ENCODE peak calls at places on chromosomes 2 and 18, in six cellular contexts. A is activated CD4-positive, CD25-positive, alpha-beta regulatory T cell treated with anti-CD3 and anti-CD28 coated beads, Interleukin-2, amount 50 U/mL, for 72 hours; I is lower lobe of right lung; G is neuronal stem cell; R is NCI-H526; Z is SW480. K is an unnamed sample.

GRCh38 chr2:219571311-219572236 is at the start of gene OBSL1:
- DNase-seq in I (peak), R (peak), Z (peak), G (peak), A (no peak), K (peak)

GRCh38 chr18:45780568-45780967 is 44.9 kb upstream of the SIGLEC15 start:
- DNase-seq in I (no peak), G (no peak), A (no peak), R (no peak), Z (no peak), K (no peak)

GRCh38 chr2:107001964-107002696 is 116.2 kb upstream of the ST6GAL2 start:
- DNase-seq in A (no peak), I (no peak), G (no peak), R (no peak), Z (peak), K (no peak)

GRCh38 chr18:58042826-58043362 is 1.1 kb upstream of the NEDD4L start:
- DNase-seq in I (no peak), Z (no peak), A (no peak), R (no peak), G (no peak), K (no peak)

GRCh38 chr18:395481-396250 is 104.8 kb downstream of the COLEC12 start:
- DNase-seq in I (no peak), G (no peak), Z (no peak), A (no peak), R (no peak), K (peak)

GRCh38 chr2:98088261-98088660 is 1.3 kb downstream of the VWA3B start:
- DNase-seq in R (no peak), A (no peak), Z (no peak), G (no peak), I (peak), K (no peak)

GRCh38 chr2:45777996-45778719 is 126.7 kb downstream of the PRKCE start:
- DNase-seq in A (no peak), Z (no peak), R (no peak), G (no peak), I (no peak), K (no peak)

GRCh38 chr2:166451451-166451850 is 42.6 kb downstream of the SCN7A start:
- DNase-seq in R (no peak), A (no peak), G (peak), Z (no peak), I (no peak), K (no peak)

GRCh38 chr18:32378705-32379104 is 92.0 kb downstream of the GAREM1 start:
- DNase-seq in Z (no peak), G (no peak), A (no peak), R (no peak), I (no peak), K (peak)

GRCh38 chr18:62999392-62999791 is 284.1 kb downstream of the PHLPP1 start:
- DNase-seq in I (no peak), G (no peak), Z (no peak), R (no peak), A (no peak), K (no peak)

GRCh38 chr2:240451108-240451611 is 15.7 kb downstream of the GPC1 start:
- DNase-seq in I (peak), G (no peak), Z (no peak), A (no peak), R (no peak), K (no peak)

GRCh38 chr18:22169889-22170420 is 566 bp downstream of the GATA6 start:
- DNase-seq in A (no peak), G (no peak), I (no peak), Z (peak), R (peak), K (no peak)

GRCh38 chr2:112229365-112229764 is 25.5 kb downstream of the ZC3H8 start:
- DNase-seq in Z (no peak), I (no peak), A (no peak), R (no peak), G (no peak), K (no peak)

GRCh38 chr2:101790856-101791255 is 93.3 kb downstream of the MAP4K4 start:
- DNase-seq in G (no peak), A (no peak), Z (no peak), I (no peak), R (no peak), K (no peak)

GRCh38 chr2:218010116-218010837 is 7.5 kb upstream of the TNS1 start:
- DNase-seq in I (peak), G (peak), A (peak), R (peak), Z (peak), K (no peak)

GRCh38 chr2:1886405-1886992 is 142.2 kb upstream of the PXDN start:
- DNase-seq in G (peak), R (peak), A (peak), Z (peak), I (peak), K (no peak)

GRCh38 chr18:23706971-23707640 is 17.9 kb downstream of the LAMA3 start:
- DNase-seq in R (no peak), A (no peak), G (no peak), Z (no peak), I (no peak), K (no peak)

GRCh38 chr2:72138921-72139381 is 8.7 kb downstream of the CYP26B1 start:
- DNase-seq in R (no peak), Z (no peak), G (no peak), A (peak), I (no peak), K (peak)

GRCh38 chr18:75483662-75484061 is 56.2 kb upstream of the SMIM21 start:
- DNase-seq in I (no peak), G (no peak), Z (no peak), R (no peak), A (no peak), K (no peak)

GRCh38 chr2:134142903-134143302 is 111.0 kb upstream of the MGAT5 start:
- DNase-seq in R (no peak), I (no peak), G (no peak), A (no peak), Z (peak), K (no peak)

GRCh38 chr2:39513641-39514094 is 76.6 kb upstream of the MAP4K3 start:
- DNase-seq in R (peak), I (no peak), A (no peak), G (no peak), Z (peak), K (peak)

GRCh38 chr2:25714740-25715139 is 41.4 kb upstream of the DTNB start:
- DNase-seq in A (no peak), Z (peak), R (no peak), G (no peak), I (no peak), K (peak)

GRCh38 chr2:28622101-28622499 is 126.2 kb downstream of the PLB1 start:
- DNase-seq in R (no peak), I (no peak), Z (no peak), A (no peak), G (no peak), K (no peak)

GRCh38 chr2:83112863-83113262 is 1346.2 kb downstream of the SUCLG1 start:
- DNase-seq in Z (no peak), G (no peak), R (no peak), A (no peak), I (no peak), K (no peak)

GRCh38 chr2:118846667-118847446 is 591 bp downstream of the EN1 start:
- DNase-seq in A (no peak), I (no peak), Z (peak), G (peak), R (no peak), K (no peak)

GRCh38 chr2:197324801-197325200 is 14.2 kb upstream of the ANKRD44 start:
- DNase-seq in G (no peak), I (no peak), Z (no peak), R (no peak), A (no peak), K (no peak)

GRCh38 chr2:216803803-216804202 is 56.1 kb downstream of the TNP1 start:
- DNase-seq in G (no peak), I (no peak), Z (no peak), R (no peak), A (no peak), K (no peak)

GRCh38 chr2:106124787-106125549 is 69.1 kb downstream of the UXS1 start:
- DNase-seq in I (no peak), G (no peak), R (no peak), Z (no peak), A (no peak), K (no peak)

GRCh38 chr18:49814147-49814499 is 790 bp upstream of the ACAA2 start:
- DNase-seq in Z (peak), I (no peak), G (peak), R (peak), A (peak), K (no peak)

GRCh38 chr18:69484699-69485396 is 84.2 kb downstream of the DOK6 start:
- DNase-seq in G (no peak), A (no peak), R (no peak), Z (no peak), I (no peak), K (no peak)

GRCh38 chr2:206873426-206873825 is 65.9 kb upstream of the CPO start:
- DNase-seq in R (peak), Z (no peak), G (no peak), A (no peak), I (no peak), K (no peak)

GRCh38 chr2:119234021-119235019 is 10.7 kb downstream of the STEAP3 start:
- DNase-seq in G (peak), Z (peak), I (no peak), A (no peak), R (peak), K (no peak)